ENCODE peak calls at places on chromosomes 13 and 19, in seven cellular contexts. M, I, L, N, R, X and D are unnamed samples.

GRCh38 chr13:73216381-73216831 is 157.6 kb downstream of the KLF5 start:
- DNase-seq in M (no peak), R (no peak), L (no peak), N (no peak), I (no peak), X (no peak), D (no peak)

GRCh38 chr19:18776736-18777135 is 14.4 kb downstream of the COMP start:
- DNase-seq in N (no peak), I (no peak), X (no peak), M (no peak), R (no peak), L (no peak), D (no peak)

GRCh38 chr13:106433066-106433465 is 102.4 kb downstream of the EFNB2 start:
- DNase-seq in N (no peak), X (peak), L (no peak), R (no peak), M (no peak), I (no peak), D (peak)

GRCh38 chr19:3010871-3011270 is 18.2 kb downstream of the TLE2 start:
- DNase-seq in I (no peak), X (no peak), M (no peak), N (no peak), R (no peak), L (no peak), D (no peak)

GRCh38 chr13:39185326-39185725 is 147.1 kb downstream of the NHLRC3 start:
- DNase-seq in I (no peak), N (no peak), L (no peak), X (no peak), R (no peak), M (no peak), D (peak)

GRCh38 chr13:37597477-37597876 is 1.1 kb downstream of the POSTN start:
- DNase-seq in I (no peak), M (no peak), X (no peak), N (no peak), R (no peak), L (no peak), D (no peak)

GRCh38 chr13:41139296-41139966 is 6.8 kb upstream of the KBTBD6 start:
- DNase-seq in R (no peak), I (no peak), N (no peak), X (no peak), L (no peak), M (no peak), D (peak)

GRCh38 chr19:51660975-51661600 is 14.5 kb upstream of the SIGLEC14 start:
- DNase-seq in I (peak), N (peak), R (peak), L (peak), X (no peak), M (peak), D (peak)

GRCh38 chr13:75256922-75257321 is 225.0 kb downstream of the TBC1D4 start:
- DNase-seq in R (no peak), N (no peak), I (no peak), M (no peak), X (peak), L (no peak), D (peak)

GRCh38 chr13:41608779-41609178 is 151.4 kb downstream of the RGCC start:
- DNase-seq in M (no peak), L (no peak), I (no peak), N (no peak), R (no peak), X (no peak), D (no peak)

GRCh38 chr13:110561335-110562033 is at the start of gene RAB20:
- DNase-seq in X (peak), L (peak), N (peak), I (peak), R (peak), M (peak), D (peak)

GRCh38 chr13:39284801-39285388 is 246.6 kb downstream of the NHLRC3 start:
- DNase-seq in X (no peak), N (no peak), I (no peak), L (no peak), R (no peak), M (peak), D (no peak)

GRCh38 chr13:60584976-60585375 is 188.0 kb downstream of the TDRD3 start:
- DNase-seq in I (no peak), X (no peak), M (peak), R (no peak), N (no peak), L (no peak), D (no peak)

GRCh38 chr13:50320297-50320862 is 305.1 kb downstream of the KCNRG start:
- DNase-seq in L (no peak), M (no peak), X (no peak), N (no peak), I (no peak), R (no peak), D (peak)

GRCh38 chr19:43634877-43635560 is 4.6 kb downstream of the CADM4 start:
- DNase-seq in X (no peak), L (no peak), I (no peak), R (no peak), M (peak), N (no peak), D (no peak)

GRCh38 chr19:48090281-48090802 is 20.3 kb downstream of the PLA2G4C start:
- DNase-seq in L (no peak), R (no peak), M (no peak), N (no peak), I (no peak), X (no peak), D (no peak)

GRCh38 chr19:30227071-30227621 is 145.0 kb upstream of the ZNF536 start:
- DNase-seq in N (no peak), M (peak), L (no peak), I (peak), X (no peak), R (no peak), D (no peak)

GRCh38 chr19:33376423-33376822 is 2.9 kb downstream of the CEBPG start:
- DNase-seq in L (no peak), I (peak), X (no peak), M (no peak), N (no peak), R (no peak), D (peak)

GRCh38 chr13:97459215-97459772 is 25.3 kb downstream of the RAP2A start:
- DNase-seq in R (no peak), M (no peak), L (no peak), N (no peak), X (no peak), I (no peak), D (no peak)

GRCh38 chr19:46818812-46819211 is 30.4 kb upstream of the SLC1A5 start:
- DNase-seq in L (no peak), M (no peak), I (no peak), X (no peak), R (no peak), N (no peak), D (no peak)

GRCh38 chr13:71880753-71881541 is 13.9 kb upstream of the DACH1 start:
- DNase-seq in L (no peak), X (no peak), M (no peak), I (no peak), N (no peak), R (no peak), D (peak)

GRCh38 chr13:96338030-96338429 is 248.1 kb downstream of the HS6ST3 start:
- DNase-seq in X (no peak), L (no peak), N (no peak), M (no peak), I (no peak), R (no peak), D (no peak)

GRCh38 chr19:40822161-40822560 is 23.2 kb downstream of the EGLN2 start:
- DNase-seq in I (no peak), L (no peak), M (no peak), R (no peak), N (no peak), X (no peak), D (no peak)

GRCh38 chr19:47595937-47596336 is 13.0 kb upstream of the BICRA start:
- DNase-seq in L (no peak), R (no peak), X (no peak), M (no peak), I (no peak), N (no peak), D (no peak)

GRCh38 chr13:33487575-33488243 is 202.2 kb upstream of the STARD13 start:
- DNase-seq in N (no peak), R (no peak), X (no peak), L (no peak), I (no peak), M (peak), D (peak)

GRCh38 chr13:73065665-73066350 is 7.0 kb downstream of the KLF5 start:
- DNase-seq in M (no peak), L (no peak), I (no peak), N (no peak), X (no peak), R (no peak), D (peak)